ENCODE peak calls at places on chromosomes 3 and 15, in ten cellular contexts. W is HepG2, V is uterus, L is endothelial cell of umbilical vein, N is HCT116, J is A549, I is Peyer's patch, U is transverse colon, H is tibial nerve, E is right lobe of liver. F is an unnamed sample.

GRCh38 chr3:129358177-129359101 is 70.0 kb downstream of the EFCAB12 start:
- DNase-seq in W (no peak), V (no peak), L (no peak), N (no peak), J (no peak), I (no peak), U (no peak), H (no peak), E (no peak), F (no peak)

GRCh38 chr3:51522273-51522981 is 16.1 kb upstream of the RAD54L2 start:
- DNase-seq in W (no peak), V (no peak), L (no peak), N (no peak), J (no peak), I (no peak), U (no peak), H (no peak), E (no peak), F (no peak)

GRCh38 chr3:127446756-127447155 is 143.8 kb downstream of the TPRA1 start:
- DNase-seq in W (no peak), V (no peak), L (no peak), N (no peak), J (no peak), I (peak; percentile 7), U (no peak), H (no peak), E (peak; percentile 1), F (no peak)

GRCh38 chr3:5019411-5020261 is 40.4 kb downstream of the BHLHE40 start:
- DNase-seq in W (no peak), V (no peak), L (no peak), N (no peak), J (peak; percentile 49), I (no peak), U (peak; percentile 47), H (no peak), E (no peak), F (no peak)

GRCh38 chr15:58462547-58462946 is 30.8 kb downstream of the LIPC start:
- DNase-seq in W (no peak), V (no peak), L (no peak), N (no peak), J (no peak), I (peak; percentile 66), U (peak; percentile 66), H (no peak), E (no peak), F (no peak)

GRCh38 chr3:188568750-188569149 is 414.8 kb downstream of the LPP start:
- DNase-seq in W (no peak), V (no peak), L (no peak), N (no peak), J (no peak), I (no peak), U (no peak), H (no peak), E (no peak), F (no peak)

GRCh38 chr15:73570355-73571032 is 62.7 kb downstream of the NPTN start:
- DNase-seq in W (no peak), V (no peak), L (no peak), N (no peak), J (no peak), I (no peak), U (no peak), H (no peak), E (no peak), F (no peak)

GRCh38 chr3:132659370-132660055 is at the start of gene ACAD11:
- DNase-seq in W (peak; percentile 57), V (peak; percentile 75), L (peak; percentile 85), N (peak; percentile 59), J (peak; percentile 60), I (peak; percentile 77), U (peak; percentile 70), H (peak; percentile 44), E (peak; percentile 88), F (no peak)

GRCh38 chr3:196220587-196220986 is 4.3 kb downstream of the SLC51A start:
- DNase-seq in W (no peak), V (no peak), L (no peak), N (no peak), J (no peak), I (no peak), U (no peak), H (no peak), E (no peak), F (no peak)

GRCh38 chr3:155512867-155513261 is 219.4 kb upstream of the STRIT1 start:
- DNase-seq in W (no peak), V (no peak), L (no peak), N (no peak), J (no peak), I (no peak), U (no peak), H (no peak), E (no peak), F (no peak)

GRCh38 chr15:37034835-37035234 is 65.5 kb downstream of the MEIS2 start:
- DNase-seq in W (no peak), V (no peak), L (no peak), N (no peak), J (no peak), I (no peak), U (no peak), H (no peak), E (no peak), F (no peak)

DNA sequence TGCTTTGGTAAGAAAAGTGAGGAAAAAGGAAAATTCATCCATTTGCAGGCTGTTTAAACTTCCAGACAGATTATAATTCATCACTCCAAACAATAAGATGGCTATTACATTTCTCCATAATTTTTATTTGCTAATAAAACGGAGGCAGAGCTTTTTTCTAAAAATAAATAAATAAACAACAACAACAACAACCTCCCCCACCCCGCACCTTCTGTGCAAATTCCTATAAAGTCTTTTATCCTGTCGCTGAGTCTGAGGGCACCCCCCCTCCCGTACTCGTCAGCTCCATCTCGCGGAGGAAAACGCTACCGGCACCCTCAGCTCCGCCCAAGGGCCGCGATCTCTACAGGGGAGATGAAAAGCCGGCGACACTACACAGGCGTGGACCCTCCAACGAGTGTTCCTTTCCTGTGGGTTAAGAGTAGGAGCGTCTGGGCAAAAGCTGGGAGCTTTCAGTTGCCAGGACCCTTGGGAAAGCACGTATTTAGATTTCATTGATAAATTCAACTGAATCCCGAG is 1.0 kb upstream of the ATP1B3 start:
- DNase-seq in W (peak; percentile 67), V (peak; percentile 86), L (peak; percentile 84), N (peak; percentile 69), J (peak; percentile 89), I (peak; percentile 91), U (peak; percentile 90), H (peak; percentile 71), E (peak; percentile 87), F (peak; percentile 43)
- TF ChIP-seq POLR2A in W (no peak), V (peak; percentile 51), L (no peak), N (no peak), J (no peak), I (no peak), U (no peak), H (peak; percentile 8), E (no peak), F (no peak)

DNA sequence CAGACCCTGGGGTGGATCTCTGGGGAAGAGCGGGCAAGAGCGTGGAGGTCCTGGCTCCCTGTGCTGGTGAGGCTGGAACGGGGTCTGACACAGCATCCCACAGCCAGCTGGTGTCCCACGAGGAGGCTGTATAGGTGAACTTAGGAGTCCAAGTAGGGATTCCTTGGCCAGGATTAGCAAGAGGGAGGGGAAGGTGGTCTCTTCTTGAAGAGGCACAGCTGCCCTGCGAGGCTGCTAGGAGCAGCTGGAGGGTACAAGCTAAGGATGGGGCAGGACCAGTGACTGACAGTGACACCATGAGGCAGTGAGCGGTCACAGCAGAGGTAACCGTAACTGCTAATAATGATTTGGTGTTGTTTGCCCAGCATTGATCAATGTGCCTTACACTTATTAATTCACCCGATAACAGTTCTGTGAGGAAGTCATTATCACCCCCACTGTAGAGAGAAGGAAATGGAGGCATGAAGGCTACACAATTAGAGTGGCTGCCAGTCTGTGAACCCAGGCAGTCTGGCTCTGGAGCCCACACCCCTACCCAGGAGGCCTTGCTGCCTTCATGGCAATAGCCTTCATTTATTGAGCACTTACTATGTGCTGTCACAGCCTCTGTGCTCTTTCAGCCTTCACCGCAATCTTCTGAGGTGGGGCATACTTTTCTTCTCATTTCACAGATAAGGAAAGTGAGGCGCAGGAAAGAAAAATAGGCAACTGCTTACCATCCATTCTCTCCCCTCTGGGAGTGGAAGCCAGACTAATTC is 59.4 kb downstream of the TMEM44 start:
- DNase-seq in W (peak; percentile 48), V (no peak), L (peak; percentile 54), N (no peak), J (peak; percentile 39), I (no peak), U (peak; percentile 43), H (no peak), E (peak; percentile 55), F (no peak)
- H3K4me1 ChIP-seq in W (peaks cover 64% of the 10 kb centered on the region), V (no peaks in the 10 kb centered on the region), L (peaks cover 20% of the 10 kb centered on the region), N (peaks cover 42% of the 10 kb centered on the region), J (peaks cover 57% of the 10 kb centered on the region), I (no peaks in the 10 kb centered on the region), U (no peaks in the 10 kb centered on the region), H (no peaks in the 10 kb centered on the region), E (peaks cover 14% of the 10 kb centered on the region), F (peaks cover 51% of the 10 kb centered on the region)

DNA sequence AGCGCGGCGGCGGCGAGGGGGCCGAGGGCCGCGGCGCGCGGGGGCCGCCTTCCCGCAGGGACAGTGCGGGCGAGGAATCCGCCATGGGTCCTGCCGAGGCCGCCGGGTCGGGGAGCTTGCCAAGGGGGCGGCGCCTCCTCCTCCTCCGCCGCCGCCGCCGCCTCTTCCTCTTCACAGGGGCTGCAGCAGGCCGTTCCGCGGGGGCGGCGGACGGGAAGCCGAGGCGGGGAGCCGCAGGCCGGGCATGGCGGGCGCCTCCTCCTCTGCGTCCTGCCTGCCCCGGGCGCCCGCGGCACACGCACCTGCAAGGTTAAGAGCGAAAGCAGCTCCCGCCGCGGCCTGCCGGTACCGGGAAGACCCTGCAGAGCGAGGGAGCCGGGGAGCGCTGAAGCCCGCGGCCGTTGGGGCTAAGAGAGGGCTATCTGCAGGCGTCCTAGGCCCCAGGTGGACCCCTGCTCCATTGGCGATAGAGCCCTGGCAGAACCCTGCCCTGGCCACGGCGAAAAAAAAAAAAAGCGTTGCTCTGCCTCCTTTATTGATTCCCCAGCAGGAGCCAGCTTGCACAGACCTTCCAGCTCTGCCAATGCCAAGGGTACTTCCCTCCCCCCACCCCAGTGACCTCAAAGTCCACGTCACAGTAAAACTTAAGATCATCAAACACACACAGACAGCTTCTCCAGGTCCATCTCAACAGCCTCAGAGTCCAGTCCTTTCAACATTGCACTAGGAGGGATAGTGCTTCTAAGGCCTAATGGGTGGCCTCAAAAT is at the start of gene LYSMD2:
- DNase-seq in W (no peak), V (peak; percentile 81), L (peak; percentile 71), N (no peak), J (peak; percentile 54), I (peak; percentile 83), U (peak; percentile 79), H (peak; percentile 64), E (peak; percentile 90), F (no peak)
- TF ChIP-seq POLR2A in W (no peak), V (peak; percentile 34), L (no peak), N (peak; percentile 10), J (peak; percentile 56), I (no peak), U (peak; percentile 30), H (no peak), E (peak; percentile 61), F (peak; percentile 41)

DNA sequence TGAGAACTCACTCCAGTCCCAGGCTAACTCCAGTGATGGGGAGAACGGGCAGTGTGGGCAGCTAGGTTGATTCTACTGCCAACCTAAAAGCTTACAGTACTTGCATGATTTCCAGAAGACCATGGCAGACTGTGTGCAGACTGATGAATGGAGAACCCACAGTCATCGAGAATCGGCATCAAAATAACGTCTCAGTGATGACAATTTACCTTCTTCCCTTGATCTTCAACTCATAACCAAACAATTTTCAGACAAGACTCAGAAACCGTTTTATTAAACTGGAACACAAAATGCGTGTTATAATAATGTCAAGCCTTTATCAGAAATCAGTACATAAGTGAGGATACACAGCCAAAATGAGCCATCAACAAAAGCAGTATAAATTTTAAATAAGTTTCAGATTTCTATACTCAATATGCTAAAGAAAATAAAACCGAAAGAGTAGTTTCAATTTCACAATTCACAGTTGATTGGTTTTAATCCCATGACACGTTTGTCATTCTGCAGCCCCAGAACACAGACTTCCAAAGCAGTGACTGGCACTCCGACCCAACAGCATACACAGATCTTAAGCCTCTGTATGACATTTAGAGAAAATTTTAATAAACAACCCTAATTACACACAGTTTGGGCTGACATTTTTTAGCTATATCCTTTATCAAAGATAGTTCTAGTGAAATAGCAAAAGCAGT is 54.5 kb downstream of the ZMAT3 start:
- DNase-seq in W (no peak), V (no peak), L (no peak), N (no peak), J (no peak), I (no peak), U (no peak), H (no peak), E (no peak), F (no peak)
- H3K4me1 ChIP-seq in W (peaks cover 6% of the 10 kb centered on the region), V (no peaks in the 10 kb centered on the region), L (peaks cover 13% of the 10 kb centered on the region), N (peaks cover 2% of the 10 kb centered on the region), J (peaks cover 3% of the 10 kb centered on the region), I (no peaks in the 10 kb centered on the region), U (peaks cover 11% of the 10 kb centered on the region), H (no peaks in the 10 kb centered on the region), E (no peaks in the 10 kb centered on the region), F (peaks cover 6% of the 10 kb centered on the region)